ENCODE peak calls at places on chromosomes 11 and 22, in four cellular contexts. E is WTC11; R is activated CD8-positive, alpha-beta memory T cell treated with anti-CD3 and anti-CD28 coated beads, Interleukin-2, amount 50 U/mL, for 4 hours; N is T-helper 2 cell. G is an unnamed sample.

GRCh38 chr11:11988099-11988651 is 20.3 kb downstream of the DKK3 start:
- DNase-seq in E (no peak), R (no peak), N (no peak), G (no peak)

GRCh38 chr11:63277345-63277943 is 34.0 kb upstream of the SLC22A25 start:
- DNase-seq in E (no peak), R (no peak), N (no peak), G (no peak)

GRCh38 chr11:120215634-120216033 is 4.8 kb downstream of the OAF start:
- DNase-seq in E (no peak), R (no peak), N (no peak), G (no peak)

GRCh38 chr11:132772712-132773545 is 759.4 kb downstream of the OPCML start:
- DNase-seq in E (no peak), R (no peak), N (no peak), G (no peak)

GRCh38 chr11:88301478-88302140 is 35.9 kb downstream of the CTSC start:
- DNase-seq in E (no peak), R (no peak), N (peak), G (no peak)

GRCh38 chr11:45304111-45304991 is 18.2 kb upstream of the SYT13 start:
- DNase-seq in E (no peak), R (no peak), N (no peak), G (no peak)

GRCh38 chr11:77199346-77199745 is 71.3 kb downstream of the MYO7A start:
- DNase-seq in E (no peak), R (peak), N (no peak), G (no peak)

GRCh38 chr11:76700177-76701100 is 29.9 kb upstream of the LRRC32 start:
- DNase-seq in E (no peak), R (no peak), N (no peak), G (peak)

GRCh38 chr11:129695543-129696308 is 119.9 kb upstream of the TMEM45B start:
- DNase-seq in E (peak), R (peak), N (peak), G (peak)

GRCh38 chr11:41446107-41446506 is 13.3 kb downstream of the LRRC4C start:
- DNase-seq in E (no peak), R (no peak), N (no peak), G (no peak)

GRCh38 chr11:73218106-73218829 is at the start of gene P2RY2:
- DNase-seq in E (peak), R (peak), N (peak), G (no peak)

GRCh38 chr22:23088199-23088604 is 17.9 kb downstream of the GNAZ start:
- DNase-seq in E (peak), R (peak), N (peak), G (no peak)

GRCh38 chr22:43378011-43378704 is 33.7 kb upstream of the MPPED1 start:
- DNase-seq in E (no peak), R (no peak), N (peak), G (peak)

GRCh38 chr11:78417888-78418583 is 416 bp upstream of the GAB2 start:
- DNase-seq in E (peak), R (peak), N (peak), G (peak)

GRCh38 chr11:75279273-75279672 is 38.7 kb downstream of the TPBGL start:
- DNase-seq in E (no peak), R (no peak), N (no peak), G (no peak)

GRCh38 chr11:32318071-32318815 is 117.1 kb downstream of the WT1 start:
- DNase-seq in E (no peak), R (no peak), N (no peak), G (no peak)

GRCh38 chr11:118679483-118679882 is at the start of gene TREH:
- DNase-seq in E (no peak), R (no peak), N (no peak), G (no peak)

GRCh38 chr22:30073743-30074142 is 6.5 kb upstream of the HORMAD2 start:
- DNase-seq in E (no peak), R (no peak), N (no peak), G (no peak)

GRCh38 chr11:1155274-1155693 is 2.5 kb upstream of the MUC5AC start:
- DNase-seq in E (no peak), R (no peak), N (no peak), G (no peak)

GRCh38 chr22:42270512-42271190 is at the start of gene TCF20:
- DNase-seq in E (peak), R (peak), N (peak), G (peak)

GRCh38 chr22:35812600-35812999 is 94.9 kb downstream of the APOL5 start:
- DNase-seq in E (no peak), R (no peak), N (no peak), G (no peak)

GRCh38 chr22:45612451-45612901 is 59.2 kb upstream of the ATXN10 start:
- DNase-seq in E (no peak), R (peak), N (peak), G (no peak)

GRCh38 chr11:64343740-64344133 is 3.7 kb downstream of the CCDC88B start:
- DNase-seq in E (peak), R (no peak), N (no peak), G (no peak)

GRCh38 chr11:66189031-66189745 is 79.3 kb upstream of the RAB1B start:
- DNase-seq in E (no peak), R (no peak), N (no peak), G (no peak)

GRCh38 chr11:43959321-43959995 is 17.0 kb downstream of the C11orf96 start:
- DNase-seq in E (no peak), R (no peak), N (no peak), G (no peak)

GRCh38 chr11:19844806-19845205 is 132.2 kb downstream of the NAV2 start:
- DNase-seq in E (no peak), R (no peak), N (no peak), G (no peak)

G was measured in KG1.